ENCODE peak calls at places on chromosomes 11 and 22, in seven cellular contexts. V, E, K, C, P, O and B are unnamed samples.

GRCh38 chr22:26445577-26446275 is 16.7 kb downstream of the ASPHD2 start:
- DNase-seq in C (no peak), V (no peak), K (no peak), P (no peak), O (no peak), E (no peak), B (no peak)

GRCh38 chr11:22690891-22691290 is 24.5 kb downstream of the GAS2 start:
- DNase-seq in C (no peak), P (no peak), K (no peak), V (no peak), E (no peak), O (no peak), B (no peak)

GRCh38 chr11:737366-737765 is 9.9 kb upstream of the TALDO1 start:
- DNase-seq in E (no peak), P (no peak), V (no peak), C (no peak), K (no peak), O (no peak), B (no peak)

GRCh38 chr22:37349043-37349814 is 66.9 kb downstream of the CYTH4 start:
- DNase-seq in E (no peak), V (no peak), P (no peak), C (no peak), K (no peak), O (no peak), B (no peak)

GRCh38 chr22:48753752-48754517 is 1073.7 kb downstream of the BRD1 start:
- DNase-seq in K (no peak), P (no peak), C (no peak), V (no peak), E (no peak), O (no peak), B (no peak)

GRCh38 chr11:69142894-69143293 is 12.8 kb upstream of the SMIM38 start:
- DNase-seq in V (no peak), E (no peak), O (no peak), P (no peak), C (no peak), K (no peak), B (no peak)

GRCh38 chr11:111046291-111046690 is 199.2 kb upstream of the POU2AF2 start:
- DNase-seq in O (no peak), C (no peak), P (no peak), K (no peak), E (no peak), V (no peak), B (no peak)

GRCh38 chr22:24407278-24407665 is 20.1 kb upstream of the ADORA2A start:
- DNase-seq in K (no peak), O (no peak), P (no peak), E (no peak), C (no peak), V (no peak), B (no peak)